ENCODE peak calls at places on chromosomes 13 and 19, in ten cellular contexts. E is ELF-1; J is AG04450; F is glutamatergic neuron; P is Caco-2; H is activated CD4-positive, alpha-beta T cell treated with anti-CD3 and anti-CD28 coated beads, Interleukin-2, amount 50 U/mL, for 1 hour; I is GM13977; M is posterior vena cava; Z is left cardiac atrium; Y is osteoblast. G is an unnamed sample.

GRCh38 chr19:13974073-13974472 is 21.8 kb downstream of the DCAF15 start:
- DNase-seq in E (peak), J (no peak), F (peak), P (peak), H (peak), I (no peak), M (no peak), Z (no peak), Y (no peak), G (no peak)

GRCh38 chr19:14570864-14571527 is 870 bp downstream of the NDUFB7 start:
- DNase-seq in E (no peak), J (no peak), F (no peak), P (no peak), H (no peak), I (no peak), M (no peak), Z (no peak), Y (peak), G (no peak)

GRCh38 chr13:99663908-99664307 is 162.6 kb downstream of the TM9SF2 start:
- DNase-seq in E (no peak), J (no peak), F (no peak), P (no peak), H (no peak), I (no peak), M (no peak), Z (no peak), Y (no peak), G (no peak)

GRCh38 chr13:90869580-90869979 is 477.9 kb upstream of the MIR17HG start:
- DNase-seq in E (no peak), J (no peak), F (no peak), P (no peak), H (no peak), I (no peak), M (no peak), Z (no peak), Y (no peak), G (no peak)

GRCh38 chr19:19443902-19444693 is 38.6 kb downstream of the GATAD2A start:
- DNase-seq in E (no peak), J (no peak), F (no peak), P (no peak), H (no peak), I (no peak), M (peak), Z (no peak), Y (no peak), G (no peak)

GRCh38 chr19:44657211-44657921 is 13.7 kb downstream of the PVR start:
- DNase-seq in E (peak), J (no peak), F (peak), P (peak), H (peak), I (peak), M (peak), Z (peak), Y (peak), G (peak)

GRCh38 chr13:106381083-106381482 is 154.4 kb downstream of the EFNB2 start:
- DNase-seq in E (peak), J (no peak), F (no peak), P (peak), H (no peak), I (no peak), M (no peak), Z (no peak), Y (no peak), G (no peak)

GRCh38 chr13:59447846-59448620 is 715.7 kb downstream of the DIAPH3 start:
- DNase-seq in E (peak), J (peak), F (no peak), P (no peak), H (no peak), I (no peak), M (no peak), Z (no peak), Y (no peak), G (no peak)

GRCh38 chr19:1864480-1865171 is 1.2 kb upstream of the KLF16 start:
- DNase-seq in E (peak), J (no peak), F (peak), P (peak), H (peak), I (peak), M (peak), Z (peak), Y (peak), G (peak)

GRCh38 chr13:46962286-46962941 is 65.6 kb upstream of the HTR2A start:
- DNase-seq in E (peak), J (no peak), F (no peak), P (no peak), H (no peak), I (peak), M (no peak), Z (no peak), Y (peak), G (no peak)

GRCh38 chr13:95153647-95154405 is 147.4 kb downstream of the ABCC4 start:
- DNase-seq in E (no peak), J (no peak), F (no peak), P (no peak), H (no peak), I (no peak), M (no peak), Z (no peak), Y (no peak), G (no peak)

GRCh38 chr19:13051581-13052165 is 51.0 kb downstream of the LYL1 start:
- DNase-seq in E (peak), J (no peak), F (peak), P (peak), H (peak), I (no peak), M (no peak), Z (no peak), Y (peak), G (no peak)

GRCh38 chr19:52735734-52736133 is 890 bp upstream of the ZNF611 start:
- DNase-seq in E (peak), J (no peak), F (peak), P (peak), H (no peak), I (no peak), M (peak), Z (peak), Y (peak), G (no peak)

GRCh38 chr19:42281175-42282035 is 12.4 kb downstream of the CIC start:
- DNase-seq in E (peak), J (no peak), F (peak), P (peak), H (no peak), I (peak), M (peak), Z (peak), Y (no peak), G (no peak)

GRCh38 chr13:99425485-99426341 is 75.6 kb upstream of the TM9SF2 start:
- DNase-seq in E (no peak), J (no peak), F (no peak), P (no peak), H (peak), I (peak), M (peak), Z (no peak), Y (no peak), G (peak)

GRCh38 chr19:9321338-9321737 is 2.6 kb upstream of the ZNF559 start:
- DNase-seq in E (no peak), J (no peak), F (no peak), P (no peak), H (no peak), I (no peak), M (no peak), Z (no peak), Y (no peak), G (no peak)

GRCh38 chr13:110305949-110306339 is 1.0 kb downstream of the COL4A1 start:
- DNase-seq in E (no peak), J (no peak), F (no peak), P (no peak), H (no peak), I (no peak), M (peak), Z (no peak), Y (no peak), G (no peak)

GRCh38 chr13:43985437-43986051 is 105.8 kb downstream of the LACC1 start:
- DNase-seq in E (no peak), J (no peak), F (no peak), P (no peak), H (no peak), I (no peak), M (no peak), Z (no peak), Y (no peak), G (no peak)

G was measured in CD8-positive, alpha-beta memory T cell.